ENCODE peak calls at places on chromosomes 11 and 22, in five cellular contexts. G is ascending aorta; F is foreskin fibroblast; N is pancreas; V is CD8-positive, alpha-beta T cell. O is an unnamed sample.
A peak's percentile ranks its signal among the peaks of the same experiment; 100 is the strongest.

GRCh38 chr22:32044913-32045312 is 1.9 kb downstream of the SLC5A1 start:
- DNase-seq in G (no peak), F (peak; percentile 6), N (no peak), V (no peak), O (no peak)

GRCh38 chr11:22860241-22860640 is at the start of gene CCDC179:
- DNase-seq in G (no peak), F (no peak), N (no peak), V (no peak), O (no peak)

GRCh38 chr11:7597620-7598019 is 75.7 kb downstream of the CYB5R2 start:
- DNase-seq in G (no peak), F (no peak), N (peak; percentile 85), V (no peak), O (no peak)

GRCh38 chr11:2898366-2899079 is 12.9 kb upstream of the CDKN1C start:
- DNase-seq in G (peak; percentile 63), F (peak; percentile 95), N (peak; percentile 65), V (peak; percentile 78), O (no peak)

GRCh38 chr11:118435233-118435892 is 929 bp upstream of the KMT2A start:
- DNase-seq in G (no peak), F (peak; percentile 70), N (peak; percentile 59), V (peak; percentile 81), O (peak; percentile 8)

GRCh38 chr11:9850224-9850895 is 186.5 kb downstream of the SWAP70 start:
- DNase-seq in G (no peak), F (no peak), N (no peak), V (no peak), O (no peak)

GRCh38 chr11:68038718-68039525 is at the start of gene TCIRG1:
- DNase-seq in G (peak; percentile 73), F (peak; percentile 93), N (peak; percentile 87), V (peak; percentile 75), O (no peak)

GRCh38 chr11:112516261-112516660 is 255.6 kb upstream of the PLET1 start:
- DNase-seq in G (no peak), F (no peak), N (no peak), V (no peak), O (no peak)

GRCh38 chr11:59025097-59025496 is 61.0 kb upstream of the GLYATL1B start:
- DNase-seq in G (no peak), F (no peak), N (no peak), V (no peak), O (no peak)

GRCh38 chr11:4375431-4376113 is 7.4 kb upstream of the OR52B4 start:
- DNase-seq in G (no peak), F (no peak), N (no peak), V (no peak), O (no peak)

GRCh38 chr22:39956932-39957664 is 3.1 kb upstream of the TMA7B start:
- DNase-seq in G (no peak), F (no peak), N (no peak), V (no peak), O (no peak)

DNA sequence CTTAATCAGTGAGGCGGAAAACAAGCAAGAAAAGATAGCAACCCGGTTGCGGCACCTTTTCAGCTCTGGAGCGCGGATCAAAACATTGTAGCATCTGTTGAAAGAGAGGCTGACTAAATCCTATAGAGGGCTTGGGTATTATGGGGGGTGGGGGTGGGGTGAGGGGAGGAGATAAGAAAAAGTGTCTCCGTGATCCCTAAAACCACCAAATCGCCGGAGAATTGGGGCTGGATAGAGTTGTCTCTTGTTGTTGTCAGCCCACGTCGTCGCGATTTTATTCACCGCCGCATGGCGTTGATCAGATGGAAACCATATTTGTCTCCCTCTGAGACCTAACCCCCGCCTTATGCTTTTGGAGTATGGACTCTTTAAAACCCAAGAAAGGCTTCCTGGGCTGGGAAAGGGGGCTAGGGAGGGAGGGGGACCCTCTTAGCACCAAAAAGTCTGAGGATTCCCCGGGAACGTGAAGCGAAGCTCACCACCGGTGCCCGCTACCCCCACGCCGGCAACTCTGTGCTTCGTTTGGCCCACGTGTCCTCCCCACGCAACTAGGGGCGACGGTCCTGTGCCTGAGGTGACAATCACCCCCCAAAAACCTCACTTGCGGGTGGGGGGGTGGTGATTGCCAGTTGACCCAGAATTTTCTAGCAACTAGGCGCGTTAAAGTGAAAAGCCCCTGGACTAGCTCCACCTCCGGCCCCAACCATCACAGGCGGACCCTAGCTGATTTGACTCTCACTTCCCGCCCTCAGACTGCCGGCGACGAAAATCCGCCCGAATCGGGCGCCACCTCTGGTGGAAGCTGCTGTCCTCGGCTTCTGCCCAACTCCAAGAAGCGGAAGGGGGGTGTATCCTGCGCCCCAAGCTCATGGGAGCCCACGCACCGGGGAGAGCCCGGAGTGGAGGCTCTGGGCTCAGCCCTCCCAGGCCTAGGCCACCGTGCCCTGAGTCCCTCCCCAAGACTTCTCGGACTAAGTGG is 12.8 kb downstream of the PAX6 start:
- DNase-seq in G (no peak), F (no peak), N (no peak), V (no peak), O (no peak)
- H3K4me3 ChIP-seq in G (peak overlapping the region; percentile 8), F (no peak overlapping the region), N (no peak overlapping the region), V (no peak overlapping the region), O (peak overlapping the region; percentile 20)

DNA sequence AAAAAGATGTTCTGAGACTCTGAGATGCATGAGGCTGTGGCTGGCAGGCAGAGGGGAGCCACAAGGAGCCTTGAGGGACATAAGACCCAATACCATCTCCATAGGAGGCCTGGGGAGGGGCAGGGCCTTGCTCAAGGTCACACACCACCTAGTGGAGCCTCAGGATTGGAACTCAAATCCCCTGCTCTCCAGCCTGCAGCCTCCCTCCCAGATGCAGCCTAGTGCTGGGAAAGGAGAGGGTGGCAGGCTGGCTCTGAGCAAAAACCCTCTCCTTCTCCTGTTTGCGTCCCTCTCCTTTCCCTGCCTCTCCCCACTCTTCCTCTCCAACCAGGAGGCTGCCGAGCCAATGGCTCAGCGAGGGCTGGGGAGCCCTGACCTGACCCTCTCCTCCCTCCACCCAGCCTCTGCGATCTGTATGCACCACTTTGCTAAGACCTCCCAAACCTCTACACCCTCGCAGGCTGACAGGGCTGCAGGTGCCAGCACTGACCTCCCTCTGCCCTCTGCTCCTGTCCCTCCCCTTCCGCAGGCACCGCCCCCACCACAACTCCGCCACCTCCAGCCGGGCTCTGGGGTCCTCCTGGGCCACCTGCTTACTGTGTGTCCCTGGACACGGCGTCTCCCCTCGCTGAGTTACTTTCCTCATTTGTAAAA is 14.7 kb downstream of the IGLL1 start:
- DNase-seq in G (no peak), F (peak; percentile 17), N (no peak), V (no peak), O (no peak)
- TF ChIP-seq CTCF in G (no peak), F (no peak), N (no peak), V (no peak), O (no peak)

DNA sequence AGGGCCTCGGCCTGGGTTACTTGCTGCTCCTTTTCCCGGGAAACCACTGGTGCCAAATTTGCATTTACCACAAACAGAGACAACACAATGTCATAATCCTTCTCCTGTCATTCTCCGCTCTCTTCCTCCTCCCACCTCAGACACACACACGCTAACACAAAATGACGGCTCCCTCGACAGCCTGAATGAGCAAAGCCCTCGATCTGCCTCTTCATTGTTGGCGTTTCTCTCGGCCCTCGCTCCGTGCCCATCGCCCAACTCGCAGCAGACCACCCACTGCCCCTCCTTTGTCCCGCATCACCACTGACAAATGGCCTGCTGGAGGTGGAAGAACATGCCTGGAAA is 12.5 kb upstream of the TCF20 start:
- DNase-seq in G (no peak), F (no peak), N (no peak), V (no peak), O (no peak)
- H3K4me3 ChIP-seq in G (peak overlapping the region; percentile 49), F (no peak overlapping the region), N (no peak overlapping the region), V (no peak overlapping the region), O (peak overlapping the region; percentile 69)

DNA sequence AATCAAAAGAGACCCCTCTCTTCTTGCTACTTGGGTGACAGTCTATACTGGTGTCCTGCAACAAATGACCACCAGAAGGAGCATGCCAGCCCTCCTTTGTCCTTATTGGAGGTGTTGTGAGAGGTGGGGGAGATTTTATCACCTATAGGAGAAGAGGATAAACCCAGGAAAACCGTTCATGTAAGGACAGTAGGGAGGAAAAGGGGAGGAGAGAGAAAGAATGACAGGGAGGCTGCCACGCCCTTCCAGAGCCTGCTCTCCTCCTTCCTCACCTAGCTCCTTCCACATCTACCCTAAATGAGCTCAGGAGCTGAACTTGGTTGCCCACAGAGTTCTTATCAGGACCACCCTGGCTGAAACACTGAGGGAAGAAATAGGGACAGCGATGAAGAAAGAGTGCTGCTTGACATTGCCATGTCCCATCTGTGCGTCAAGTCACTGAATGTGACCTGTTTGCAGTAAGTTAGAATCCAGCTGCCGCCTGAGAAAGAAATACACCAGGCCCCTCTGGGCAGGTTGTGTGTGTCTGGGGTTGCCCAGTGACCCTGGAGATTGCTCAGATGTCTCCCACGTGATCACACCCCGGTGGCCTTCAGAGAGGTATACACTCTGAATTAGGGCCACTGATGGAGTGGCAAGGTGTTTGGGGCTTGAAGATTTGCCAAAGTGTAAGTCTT is 40.4 kb upstream of the ETS1 start:
- DNase-seq in G (no peak), F (no peak), N (no peak), V (no peak), O (no peak)
- TF ChIP-seq CTCF in G (no peak), F (no peak), N (no peak), V (no peak), O (no peak)

GRCh38 chr11:79078999-79079398 is 361.8 kb downstream of the TENM4 start:
- DNase-seq in G (no peak), F (no peak), N (no peak), V (no peak), O (no peak)

GRCh38 chr11:79077684-79078379 is 363.0 kb downstream of the TENM4 start:
- DNase-seq in G (no peak), F (no peak), N (no peak), V (no peak), O (no peak)

GRCh38 chr11:79070518-79070917 is 370.3 kb downstream of the TENM4 start:
- DNase-seq in G (no peak), F (no peak), N (no peak), V (no peak), O (no peak)

GRCh38 chr11:79076526-79077115 is 364.2 kb downstream of the TENM4 start:
- DNase-seq in G (no peak), F (peak; percentile 69), N (peak; percentile 25), V (no peak), O (no peak)

DNA sequence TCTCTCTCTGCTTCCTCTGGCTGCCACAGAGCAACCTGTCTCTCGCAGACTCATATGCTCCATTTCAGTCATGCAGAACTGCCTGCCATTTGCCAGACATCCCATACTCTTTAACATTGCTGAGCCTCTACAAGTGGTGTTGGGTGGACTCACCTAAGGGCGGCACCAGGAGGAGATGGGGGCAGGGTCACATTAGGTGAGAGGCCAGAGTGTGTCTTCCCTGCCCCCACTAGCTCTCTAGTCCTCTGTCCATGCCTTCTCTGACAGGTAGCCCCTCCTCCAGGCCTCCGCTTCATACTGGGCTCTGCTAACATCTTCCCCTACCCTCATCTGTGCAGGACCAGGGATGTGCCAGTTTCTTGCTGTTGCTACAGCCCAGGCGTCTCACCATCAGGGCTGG is 366.3 kb downstream of the TENM4 start:
- DNase-seq in G (no peak), F (no peak), N (no peak), V (no peak), O (no peak)
- H3K4me3 ChIP-seq in G (no peak overlapping the region), F (no peak overlapping the region), N (no peak overlapping the region), V (no peak overlapping the region), O (no peak overlapping the region)

GRCh38 chr22:22432937-22433336 is 75.6 kb downstream of the ZNF280B start:
- DNase-seq in G (no peak), F (no peak), N (no peak), V (no peak), O (no peak)
- TF ChIP-seq CTCF in G (no peak), F (no peak), N (no peak), V (no peak), O (no peak)

O was measured in thoracic aorta.